ENCODE peak calls at places on chromosomes 11 and 22, in nine cellular contexts. One of them, this sample, is unnamed.
A peak's percentile ranks its signal among the peaks of the same experiment; 100 is the strongest.

GRCh38 chr22:30266445-30267381 is at the start of gene OSM:
- DNase-seq in CD14-positive monocyte: peak; percentile 94
- DNase-seq in epithelial cell of prostate: no peak
- DNase-seq in gastrocnemius medialis: no peak
- DNase-seq in GM19239: no peak
- DNase-seq in heart left ventricle: peak; percentile 89
- DNase-seq in COR-L47: no peak
- DNase-seq in choroid plexus epithelial cell: no peak
- DNase-seq in stimulated activated CD4-positive, alpha-beta T cell treated with anti-CD3 and anti-CD28 coated beads, Interleukin-1b, Interleukin-23, amount 100 ng/mL, for 48 hours: peak; percentile 80
- DNase-seq in this sample: peak; percentile 90

GRCh38 chr11:1854949-1855885 is 2.3 kb downstream of the LSP1 start:
- DNase-seq in CD14-positive monocyte: no peak
- DNase-seq in stimulated activated CD4-positive, alpha-beta T cell treated with anti-CD3 and anti-CD28 coated beads, Interleukin-1b, Interleukin-23, amount 100 ng/mL, for 48 hours: peak; percentile 62
- DNase-seq in gastrocnemius medialis: no peak
- DNase-seq in epithelial cell of prostate: no peak
- DNase-seq in GM19239: peak; percentile 87
- DNase-seq in choroid plexus epithelial cell: no peak
- DNase-seq in COR-L47: no peak
- DNase-seq in heart left ventricle: no peak
- DNase-seq in this sample: peak; percentile 80

GRCh38 chr22:26442086-26442756 is 13.2 kb downstream of the ASPHD2 start:
- DNase-seq in CD14-positive monocyte: no peak
- DNase-seq in COR-L47: no peak
- DNase-seq in epithelial cell of prostate: no peak
- DNase-seq in choroid plexus epithelial cell: no peak
- DNase-seq in gastrocnemius medialis: no peak
- DNase-seq in heart left ventricle: no peak
- DNase-seq in GM19239: no peak
- DNase-seq in stimulated activated CD4-positive, alpha-beta T cell treated with anti-CD3 and anti-CD28 coated beads, Interleukin-1b, Interleukin-23, amount 100 ng/mL, for 48 hours: no peak
- DNase-seq in this sample: no peak

GRCh38 chr11:77080643-77081210 is 14.0 kb downstream of the CAPN5 start:
- DNase-seq in epithelial cell of prostate: no peak
- DNase-seq in heart left ventricle: no peak
- DNase-seq in COR-L47: no peak
- DNase-seq in CD14-positive monocyte: peak; percentile 21
- DNase-seq in GM19239: no peak
- DNase-seq in choroid plexus epithelial cell: peak; percentile 53
- DNase-seq in gastrocnemius medialis: no peak
- DNase-seq in stimulated activated CD4-positive, alpha-beta T cell treated with anti-CD3 and anti-CD28 coated beads, Interleukin-1b, Interleukin-23, amount 100 ng/mL, for 48 hours: no peak
- DNase-seq in this sample: no peak

GRCh38 chr11:130600616-130601015 is 152.2 kb downstream of the ADAMTS15 start:
- DNase-seq in epithelial cell of prostate: no peak
- DNase-seq in heart left ventricle: no peak
- DNase-seq in choroid plexus epithelial cell: no peak
- DNase-seq in stimulated activated CD4-positive, alpha-beta T cell treated with anti-CD3 and anti-CD28 coated beads, Interleukin-1b, Interleukin-23, amount 100 ng/mL, for 48 hours: no peak
- DNase-seq in gastrocnemius medialis: no peak
- DNase-seq in COR-L47: no peak
- DNase-seq in GM19239: no peak
- DNase-seq in CD14-positive monocyte: no peak
- DNase-seq in this sample: no peak

GRCh38 chr11:65402790-65403189 is 16.4 kb downstream of the FRMD8 start:
- DNase-seq in choroid plexus epithelial cell: no peak
- DNase-seq in COR-L47: no peak
- DNase-seq in heart left ventricle: no peak
- DNase-seq in stimulated activated CD4-positive, alpha-beta T cell treated with anti-CD3 and anti-CD28 coated beads, Interleukin-1b, Interleukin-23, amount 100 ng/mL, for 48 hours: no peak
- DNase-seq in CD14-positive monocyte: no peak
- DNase-seq in epithelial cell of prostate: no peak
- DNase-seq in GM19239: no peak
- DNase-seq in gastrocnemius medialis: no peak
- DNase-seq in this sample: no peak

GRCh38 chr11:62104816-62105610 is 18.8 kb upstream of the INCENP start:
- DNase-seq in heart left ventricle: no peak
- DNase-seq in stimulated activated CD4-positive, alpha-beta T cell treated with anti-CD3 and anti-CD28 coated beads, Interleukin-1b, Interleukin-23, amount 100 ng/mL, for 48 hours: no peak
- DNase-seq in GM19239: no peak
- DNase-seq in gastrocnemius medialis: no peak
- DNase-seq in epithelial cell of prostate: no peak
- DNase-seq in COR-L47: no peak
- DNase-seq in choroid plexus epithelial cell: peak; percentile 71
- DNase-seq in CD14-positive monocyte: no peak
- DNase-seq in this sample: peak; percentile 27

GRCh38 chr11:42410251-42410956 is 901.4 kb upstream of the API5 start:
- DNase-seq in GM19239: no peak
- DNase-seq in CD14-positive monocyte: no peak
- DNase-seq in choroid plexus epithelial cell: no peak
- DNase-seq in stimulated activated CD4-positive, alpha-beta T cell treated with anti-CD3 and anti-CD28 coated beads, Interleukin-1b, Interleukin-23, amount 100 ng/mL, for 48 hours: no peak
- DNase-seq in gastrocnemius medialis: no peak
- DNase-seq in heart left ventricle: no peak
- DNase-seq in COR-L47: no peak
- DNase-seq in epithelial cell of prostate: no peak
- DNase-seq in this sample: no peak

GRCh38 chr11:61776561-61777075 is 15.8 kb downstream of the TMEM258 start:
- DNase-seq in GM19239: peak; percentile 88
- DNase-seq in heart left ventricle: peak; percentile 63
- DNase-seq in choroid plexus epithelial cell: peak; percentile 90
- DNase-seq in gastrocnemius medialis: no peak
- DNase-seq in epithelial cell of prostate: no peak
- DNase-seq in stimulated activated CD4-positive, alpha-beta T cell treated with anti-CD3 and anti-CD28 coated beads, Interleukin-1b, Interleukin-23, amount 100 ng/mL, for 48 hours: peak; percentile 70
- DNase-seq in CD14-positive monocyte: peak; percentile 64
- DNase-seq in COR-L47: peak; percentile 40
- DNase-seq in this sample: peak; percentile 81

GRCh38 chr11:5887172-5887571 is 5.8 kb upstream of the OR52E5 start:
- DNase-seq in choroid plexus epithelial cell: no peak
- DNase-seq in gastrocnemius medialis: no peak
- DNase-seq in epithelial cell of prostate: no peak
- DNase-seq in CD14-positive monocyte: no peak
- DNase-seq in GM19239: no peak
- DNase-seq in stimulated activated CD4-positive, alpha-beta T cell treated with anti-CD3 and anti-CD28 coated beads, Interleukin-1b, Interleukin-23, amount 100 ng/mL, for 48 hours: no peak
- DNase-seq in heart left ventricle: no peak
- DNase-seq in COR-L47: no peak
- DNase-seq in this sample: no peak

GRCh38 chr11:86559311-86559945 is 113.0 kb downstream of the ME3 start:
- DNase-seq in stimulated activated CD4-positive, alpha-beta T cell treated with anti-CD3 and anti-CD28 coated beads, Interleukin-1b, Interleukin-23, amount 100 ng/mL, for 48 hours: no peak
- DNase-seq in heart left ventricle: no peak
- DNase-seq in choroid plexus epithelial cell: peak; percentile 85
- DNase-seq in COR-L47: no peak
- DNase-seq in GM19239: no peak
- DNase-seq in gastrocnemius medialis: no peak
- DNase-seq in CD14-positive monocyte: no peak
- DNase-seq in epithelial cell of prostate: no peak
- DNase-seq in this sample: no peak

GRCh38 chr22:38718414-38718813 is 12.7 kb downstream of the GTPBP1 start:
- DNase-seq in heart left ventricle: no peak
- DNase-seq in COR-L47: peak; percentile 43
- DNase-seq in GM19239: no peak
- DNase-seq in choroid plexus epithelial cell: peak; percentile 62
- DNase-seq in gastrocnemius medialis: peak; percentile 55
- DNase-seq in CD14-positive monocyte: no peak
- DNase-seq in stimulated activated CD4-positive, alpha-beta T cell treated with anti-CD3 and anti-CD28 coated beads, Interleukin-1b, Interleukin-23, amount 100 ng/mL, for 48 hours: no peak
- DNase-seq in epithelial cell of prostate: no peak
- DNase-seq in this sample: no peak

GRCh38 chr11:10474551-10474950 is 19.5 kb downstream of the AMPD3 start:
- DNase-seq in COR-L47: peak; percentile 11
- DNase-seq in stimulated activated CD4-positive, alpha-beta T cell treated with anti-CD3 and anti-CD28 coated beads, Interleukin-1b, Interleukin-23, amount 100 ng/mL, for 48 hours: no peak
- DNase-seq in GM19239: no peak
- DNase-seq in choroid plexus epithelial cell: no peak
- DNase-seq in gastrocnemius medialis: no peak
- DNase-seq in heart left ventricle: no peak
- DNase-seq in epithelial cell of prostate: no peak
- DNase-seq in CD14-positive monocyte: no peak
- DNase-seq in this sample: no peak

GRCh38 chr11:47669856-47670255 is 27.5 kb upstream of the MTCH2 start:
- DNase-seq in choroid plexus epithelial cell: no peak
- DNase-seq in gastrocnemius medialis: no peak
- DNase-seq in GM19239: no peak
- DNase-seq in stimulated activated CD4-positive, alpha-beta T cell treated with anti-CD3 and anti-CD28 coated beads, Interleukin-1b, Interleukin-23, amount 100 ng/mL, for 48 hours: no peak
- DNase-seq in heart left ventricle: no peak
- DNase-seq in CD14-positive monocyte: no peak
- DNase-seq in COR-L47: no peak
- DNase-seq in epithelial cell of prostate: no peak
- DNase-seq in this sample: no peak

GRCh38 chr11:2273771-2274170 is 3.4 kb upstream of the ASCL2 start:
- DNase-seq in epithelial cell of prostate: no peak
- DNase-seq in stimulated activated CD4-positive, alpha-beta T cell treated with anti-CD3 and anti-CD28 coated beads, Interleukin-1b, Interleukin-23, amount 100 ng/mL, for 48 hours: no peak
- DNase-seq in gastrocnemius medialis: no peak
- DNase-seq in choroid plexus epithelial cell: no peak
- DNase-seq in GM19239: no peak
- DNase-seq in COR-L47: no peak
- DNase-seq in heart left ventricle: no peak
- DNase-seq in CD14-positive monocyte: no peak
- DNase-seq in this sample: no peak

GRCh38 chr11:88439356-88439755 is 101.8 kb upstream of the CTSC start:
- DNase-seq in COR-L47: no peak
- DNase-seq in stimulated activated CD4-positive, alpha-beta T cell treated with anti-CD3 and anti-CD28 coated beads, Interleukin-1b, Interleukin-23, amount 100 ng/mL, for 48 hours: no peak
- DNase-seq in epithelial cell of prostate: no peak
- DNase-seq in heart left ventricle: no peak
- DNase-seq in CD14-positive monocyte: no peak
- DNase-seq in choroid plexus epithelial cell: no peak
- DNase-seq in gastrocnemius medialis: no peak
- DNase-seq in GM19239: no peak
- DNase-seq in this sample: no peak

GRCh38 chr11:120182790-120183491 is 27.9 kb upstream of the OAF start:
- DNase-seq in CD14-positive monocyte: no peak
- DNase-seq in COR-L47: no peak
- DNase-seq in choroid plexus epithelial cell: no peak
- DNase-seq in epithelial cell of prostate: no peak
- DNase-seq in gastrocnemius medialis: no peak
- DNase-seq in heart left ventricle: peak; percentile 66
- DNase-seq in GM19239: no peak
- DNase-seq in stimulated activated CD4-positive, alpha-beta T cell treated with anti-CD3 and anti-CD28 coated beads, Interleukin-1b, Interleukin-23, amount 100 ng/mL, for 48 hours: no peak
- DNase-seq in this sample: no peak

GRCh38 chr22:49565516-49565855 is 262.2 kb downstream of the BRD1 start:
- DNase-seq in epithelial cell of prostate: no peak
- DNase-seq in COR-L47: no peak
- DNase-seq in GM19239: no peak
- DNase-seq in gastrocnemius medialis: no peak
- DNase-seq in stimulated activated CD4-positive, alpha-beta T cell treated with anti-CD3 and anti-CD28 coated beads, Interleukin-1b, Interleukin-23, amount 100 ng/mL, for 48 hours: no peak
- DNase-seq in choroid plexus epithelial cell: no peak
- DNase-seq in CD14-positive monocyte: no peak
- DNase-seq in heart left ventricle: no peak
- DNase-seq in this sample: no peak

This sample was measured in activated CD4-positive, alpha-beta memory T cell treated with anti-CD3 and anti-CD28 coated beads for 36 hours.